ENCODE peak calls at places on chromosomes 11 and 22, in five cellular contexts. Y is A172, P is NCI-H1417, G is Peyer's patch, R is epithelial cell of esophagus. T is an unnamed sample.

GRCh38 chr11:132556316-132556715 is 976.0 kb downstream of the OPCML start:
- DNase-seq in Y (no peak), P (no peak), G (no peak), R (no peak), T (no peak)

GRCh38 chr22:41106122-41106968 is 14.0 kb downstream of the EP300 start:
- DNase-seq in Y (no peak), P (no peak), G (no peak), R (no peak), T (no peak)

GRCh38 chr11:24043842-24044241 is 453.0 kb upstream of the LUZP2 start:
- DNase-seq in Y (no peak), P (no peak), G (no peak), R (no peak), T (no peak)

GRCh38 chr22:35399114-35399677 is 744 bp upstream of the MCM5 start:
- DNase-seq in Y (no peak), P (no peak), G (no peak), R (no peak), T (no peak)

GRCh38 chr11:13277719-13278619 is at the start of gene BMAL1:
- DNase-seq in Y (peak), P (peak), G (peak), R (peak), T (no peak)

GRCh38 chr22:35313311-35314121 is 13.8 kb downstream of the TOM1 start:
- DNase-seq in Y (peak), P (peak), G (no peak), R (peak), T (peak)

GRCh38 chr22:38735465-38736256 is 20.1 kb downstream of the SUN2 start:
- DNase-seq in Y (no peak), P (no peak), G (no peak), R (peak), T (no peak)

GRCh38 chr22:23856721-23857605 is 712 bp upstream of the SLC2A11 start:
- DNase-seq in Y (no peak), P (peak), G (peak), R (peak), T (peak)

GRCh38 chr11:64754919-64755662 is 4.7 kb downstream of the PYGM start:
- DNase-seq in Y (no peak), P (no peak), G (peak), R (no peak), T (no peak)

GRCh38 chr22:19723990-19724827 is 870 bp downstream of the GP1BB start:
- DNase-seq in Y (no peak), P (no peak), G (no peak), R (peak), T (no peak)

GRCh38 chr11:32396331-32396730 is 39.0 kb downstream of the WT1 start:
- DNase-seq in Y (no peak), P (no peak), G (no peak), R (no peak), T (no peak)

GRCh38 chr11:60780065-60780464 is 5.1 kb upstream of the MS4A10 start:
- DNase-seq in Y (no peak), P (no peak), G (peak), R (no peak), T (no peak)

GRCh38 chr11:5282652-5283051 is 12.9 kb upstream of the HBE1 start:
- DNase-seq in Y (no peak), P (no peak), G (no peak), R (no peak), T (no peak)

GRCh38 chr11:119618208-119618909 is 110.6 kb downstream of the NECTIN1 start:
- DNase-seq in Y (no peak), P (no peak), G (peak), R (no peak), T (no peak)

GRCh38 chr22:27393371-27393770 is 408.2 kb downstream of the MN1 start:
- DNase-seq in Y (peak), P (no peak), G (no peak), R (peak), T (no peak)

GRCh38 chr11:64765841-64766682 is 6.3 kb upstream of the PYGM start:
- DNase-seq in Y (no peak), P (no peak), G (no peak), R (no peak), T (no peak)

GRCh38 chr22:26770624-26771023 is 113.2 kb downstream of the MIAT start:
- DNase-seq in Y (no peak), P (no peak), G (no peak), R (no peak), T (no peak)

GRCh38 chr11:128174465-128175101 is 412.8 kb downstream of the ETS1 start:
- DNase-seq in Y (peak), P (no peak), G (no peak), R (no peak), T (peak)

GRCh38 chr22:37566903-37567798 is 6.9 kb downstream of the CDC42EP1 start:
- DNase-seq in Y (peak), P (peak), G (peak), R (peak), T (peak)

GRCh38 chr11:130145975-130146776 is 13.4 kb upstream of the ST14 start:
- DNase-seq in Y (peak), P (peak), G (peak), R (peak), T (peak)

GRCh38 chr11:102846292-102846691 is 2.9 kb upstream of the MMP3 start:
- DNase-seq in Y (peak), P (no peak), G (no peak), R (peak), T (no peak)

GRCh38 chr11:33110083-33110482 is 51.2 kb downstream of the CSTF3 start:
- DNase-seq in Y (no peak), P (no peak), G (no peak), R (no peak), T (no peak)

GRCh38 chr22:24189249-24190158 is 8.2 kb downstream of the SUSD2 start:
- DNase-seq in Y (no peak), P (peak), G (peak), R (peak), T (no peak)

GRCh38 chr22:19448076-19448607 is 631 bp upstream of the C22orf39 start:
- DNase-seq in Y (peak), P (peak), G (peak), R (peak), T (peak)

GRCh38 chr11:118687906-118688305 is 8.5 kb upstream of the TREH start:
- DNase-seq in Y (no peak), P (no peak), G (no peak), R (no peak), T (no peak)

GRCh38 chr22:46849951-46850350 is 87.5 kb downstream of the TBC1D22A start:
- DNase-seq in Y (no peak), P (no peak), G (no peak), R (no peak), T (no peak)

GRCh38 chr22:50444663-50445062 is 30.2 kb downstream of the SBF1 start:
- DNase-seq in Y (peak), P (no peak), G (peak), R (peak), T (no peak)